ENCODE peak calls at places on chromosomes 13 and 19, in nine cellular contexts. L, N, R, Y, B, Q, G, H and U are unnamed samples.

GRCh38 chr19:39212377-39212742 is 8.3 kb upstream of the SYCN start:
- DNase-seq in L (peak; percentile 26), Y (no peak), G (peak; percentile 71), H (no peak), R (peak; percentile 12), B (no peak), Q (peak; percentile 21), N (no peak), U (no peak)

GRCh38 chr13:111491021-111491420 is 170.6 kb downstream of the TEX29 start:
- DNase-seq in H (no peak), Y (no peak), Q (no peak), R (no peak), L (no peak), G (no peak), B (no peak), N (no peak), U (no peak)

GRCh38 chr19:1133471-1133929 is 29.7 kb downstream of the GPX4 start:
- DNase-seq in R (no peak), L (peak; percentile 79), Q (no peak), N (no peak), H (no peak), Y (no peak), G (no peak), B (no peak), U (no peak)

GRCh38 chr19:3358919-3359849 is 7.2 kb upstream of the NFIC start:
- DNase-seq in L (peak; percentile 78), Y (peak; percentile 65), G (peak; percentile 60), Q (peak; percentile 56), B (peak; percentile 49), H (no peak), R (no peak), N (peak; percentile 65), U (no peak)

GRCh38 chr19:1245884-1246816 is 2.2 kb upstream of the MIDN start:
- DNase-seq in N (peak; percentile 68), B (no peak), R (no peak), G (peak; percentile 42), Q (no peak), H (no peak), Y (no peak), L (peak; percentile 88), U (no peak)

GRCh38 chr13:83878691-83879410 is 3.4 kb downstream of the SLITRK1 start:
- DNase-seq in Y (peak; percentile 60), N (no peak), L (no peak), B (no peak), R (no peak), H (no peak), G (peak; percentile 86), Q (no peak), U (no peak)

GRCh38 chr19:10111405-10111811 is at the start of gene P2RY11:
- DNase-seq in N (no peak), R (no peak), G (no peak), L (peak; percentile 49), Q (no peak), H (no peak), Y (no peak), B (no peak), U (no peak)

GRCh38 chr19:33440241-33440640 is 66.7 kb downstream of the CEBPG start:
- DNase-seq in G (no peak), N (no peak), H (no peak), L (no peak), B (no peak), R (no peak), Y (no peak), Q (no peak), U (no peak)

GRCh38 chr19:6100284-6100915 is 9.9 kb downstream of the RFX2 start:
- DNase-seq in R (no peak), G (no peak), Y (no peak), H (no peak), Q (no peak), L (no peak), N (no peak), B (no peak), U (no peak)

GRCh38 chr19:46915386-46915785 is 54.6 kb downstream of the ARHGAP35 start:
- DNase-seq in Y (no peak), R (no peak), B (no peak), H (no peak), N (no peak), Q (no peak), G (no peak), L (no peak), U (no peak)

GRCh38 chr19:16031872-16032200 is 44.5 kb upstream of the TPM4 start:
- DNase-seq in Q (no peak), N (no peak), R (no peak), H (no peak), L (no peak), B (no peak), Y (no peak), G (no peak), U (no peak)

GRCh38 chr19:52566588-52566987 is 3.5 kb upstream of the ZNF701 start:
- DNase-seq in Q (peak; percentile 20), B (no peak), R (no peak), Y (no peak), G (no peak), L (no peak), H (peak; percentile 53), N (no peak), U (no peak)

GRCh38 chr13:67043901-67044300 is 186.2 kb downstream of the PCDH9 start:
- DNase-seq in R (peak; percentile 69), Q (peak; percentile 71), H (peak; percentile 49), Y (no peak), N (no peak), G (peak; percentile 3), L (no peak), B (no peak), U (no peak)

GRCh38 chr19:16751701-16752100 is 32.1 kb downstream of the NWD1 start:
- DNase-seq in H (no peak), Q (no peak), R (no peak), Y (no peak), L (no peak), G (no peak), N (no peak), B (no peak), U (no peak)

GRCh38 chr19:33804021-33804799 is 7.5 kb downstream of the KCTD15 start:
- DNase-seq in Y (no peak), R (peak; percentile 79), L (peak; percentile 94), Q (peak; percentile 86), N (peak; percentile 79), B (no peak), G (no peak), H (peak; percentile 56), U (no peak)

GRCh38 chr19:1392939-1393530 is 8.3 kb downstream of the GAMT start:
- DNase-seq in Q (no peak), Y (no peak), H (no peak), R (no peak), L (no peak), N (no peak), G (no peak), B (no peak), U (no peak)

GRCh38 chr13:111204438-111205177 is 89.5 kb downstream of the ARHGEF7 start:
- DNase-seq in Y (no peak), Q (peak; percentile 86), H (peak; percentile 68), G (peak; percentile 63), L (no peak), R (peak; percentile 66), N (peak; percentile 68), B (no peak), U (peak; percentile 78)

GRCh38 chr13:75740008-75740407 is 103.9 kb downstream of the LMO7 start:
- DNase-seq in G (no peak), Y (no peak), R (no peak), N (no peak), H (no peak), Q (no peak), B (no peak), L (no peak), U (no peak)

GRCh38 chr19:4197625-4198466 is 15.4 kb downstream of the ANKRD24 start:
- DNase-seq in Q (peak; percentile 10), H (no peak), N (no peak), Y (no peak), G (peak; percentile 74), B (peak; percentile 10), L (no peak), R (no peak), U (no peak)

GRCh38 chr19:49155005-49155826 is at the start of gene HRC:
- DNase-seq in G (no peak), L (no peak), H (no peak), Q (no peak), Y (no peak), B (no peak), R (no peak), N (no peak), U (no peak)

GRCh38 chr13:70188567-70188966 is 80.3 kb upstream of the KLHL1 start:
- DNase-seq in L (no peak), N (no peak), G (no peak), B (no peak), R (no peak), Q (no peak), Y (no peak), H (no peak), U (no peak)

GRCh38 chr19:48239582-48240141 is 16.1 kb downstream of the CARD8 start:
- DNase-seq in N (no peak), Y (no peak), H (no peak), G (no peak), L (no peak), B (no peak), Q (no peak), R (peak; percentile 36), U (no peak)

GRCh38 chr19:46924874-46925547 is 64.2 kb downstream of the ARHGAP35 start:
- DNase-seq in R (no peak), N (peak; percentile 43), Q (no peak), H (no peak), G (no peak), B (no peak), Y (no peak), L (peak; percentile 47), U (no peak)

GRCh38 chr13:23443878-23444277 is 10.4 kb upstream of the SACS start:
- DNase-seq in N (no peak), Q (no peak), R (no peak), H (no peak), G (no peak), B (no peak), L (no peak), Y (no peak), U (no peak)

GRCh38 chr13:51523082-51523518 is 61.2 kb upstream of the WDFY2 start:
- DNase-seq in G (no peak), Y (no peak), Q (peak; percentile 79), L (peak; percentile 12), R (no peak), N (peak; percentile 65), B (no peak), H (peak; percentile 73), U (no peak)

GRCh38 chr19:10018219-10018618 is 4.9 kb downstream of the RDH8 start:
- DNase-seq in H (peak; percentile 56), Q (no peak), Y (no peak), B (no peak), R (no peak), L (no peak), G (no peak), N (no peak), U (no peak)

GRCh38 chr19:6772028-6772865 is at the start of gene VAV1:
- DNase-seq in B (no peak), L (peak; percentile 84), N (no peak), Y (peak; percentile 16), G (no peak), H (no peak), Q (no peak), R (no peak), U (no peak)

GRCh38 chr19:33273881-33274662 is 28.3 kb downstream of the CEBPA start:
- DNase-seq in Y (no peak), H (peak; percentile 95), B (no peak), N (peak; percentile 42), L (peak; percentile 79), Q (peak; percentile 85), R (peak; percentile 94), G (no peak), U (peak; percentile 77)

GRCh38 chr13:30126903-30127428 is 180.4 kb downstream of the KATNAL1 start:
- DNase-seq in H (no peak), G (no peak), Y (no peak), L (no peak), Q (no peak), R (no peak), N (peak; percentile 24), B (no peak), U (no peak)

GRCh38 chr19:33520844-33521479 is 629 bp downstream of the PEPD start:
- DNase-seq in Q (no peak), L (peak; percentile 38), B (no peak), N (peak; percentile 22), G (peak; percentile 16), R (no peak), Y (no peak), H (no peak), U (no peak)

GRCh38 chr13:46195017-46195416 is 13.0 kb upstream of the LCP1 start:
- DNase-seq in Y (no peak), Q (no peak), L (no peak), B (no peak), H (no peak), G (no peak), R (no peak), N (no peak), U (no peak)